ENCODE peak calls at places on chromosome 15, in eight cellular contexts. X is naive thymus-derived CD4-positive, alpha-beta T cell; A is T-cell; J is stimulated activated naive CD8-positive, alpha-beta T cell treated with anti-CD3 and anti-CD28 coated beads, Interleukin-15, amount 100 ng/mL, for 72 hours; U is thoracic aorta; O is activated naive CD8-positive, alpha-beta T cell treated with anti-CD3 and anti-CD28 coated beads, Interleukin-2, amount 50 U/mL, for 24 hours; E is effector memory CD8-positive, alpha-beta T cell; M is heart right ventricle. T is an unnamed sample.
A peak's percentile ranks its signal among the peaks of the same experiment; 100 is the strongest.

GRCh38 chr15:72116680-72117447 is 1.1 kb downstream of the MYO9A start:
- ATAC-seq in X (no peak), A (peak; percentile 1), J (peak; percentile 15), U (no peak), O (peak; percentile 1), E (peak; percentile 0), M (peak; percentile 18), T (no peak)

GRCh38 chr15:92091155-92091734 is 237.7 kb downstream of the SLCO3A1 start:
- ATAC-seq in X (no peak), A (no peak), J (no peak), U (no peak), O (no peak), E (no peak), M (peak; percentile 59), T (no peak)

GRCh38 chr15:72382146-72382545 is 6.3 kb upstream of the HEXA start:
- ATAC-seq in X (no peak), A (no peak), J (no peak), U (no peak), O (no peak), E (no peak), M (no peak), T (no peak)

GRCh38 chr15:91627473-91628309 is 225.8 kb upstream of the SLCO3A1 start:
- ATAC-seq in X (no peak), A (no peak), J (no peak), U (no peak), O (no peak), E (no peak), M (peak; percentile 95), T (peak; percentile 85)

GRCh38 chr15:88491158-88491557 is 23.6 kb downstream of the MRPS11 start:
- ATAC-seq in X (no peak), A (no peak), J (no peak), U (no peak), O (no peak), E (no peak), M (no peak), T (no peak)

GRCh38 chr15:72939855-72940631 is 112.2 kb upstream of the NEO1 start:
- ATAC-seq in X (no peak), A (no peak), J (no peak), U (no peak), O (no peak), E (no peak), M (no peak), T (no peak)

GRCh38 chr15:39454189-39454986 is 126.5 kb upstream of the THBS1 start:
- ATAC-seq in X (no peak), A (no peak), J (no peak), U (no peak), O (no peak), E (no peak), M (peak; percentile 70), T (peak; percentile 57)

GRCh38 chr15:58260911-58261267 is 122.7 kb downstream of the AQP9 start:
- ATAC-seq in X (no peak), A (no peak), J (no peak), U (no peak), O (no peak), E (no peak), M (peak; percentile 87), T (no peak)

GRCh38 chr15:68289621-68290352 is 12.2 kb downstream of the FEM1B start:
- ATAC-seq in X (no peak), A (no peak), J (no peak), U (no peak), O (no peak), E (no peak), M (peak; percentile 73), T (no peak)

GRCh38 chr15:93250212-93250611 is 161.2 kb upstream of the RGMA start:
- ATAC-seq in X (peak; percentile 65), A (no peak), J (no peak), U (no peak), O (no peak), E (no peak), M (no peak), T (no peak)

GRCh38 chr15:89419370-89419984 is 76.9 kb downstream of the RHCG start:
- ATAC-seq in X (peak; percentile 33), A (no peak), J (no peak), U (no peak), O (no peak), E (no peak), M (peak; percentile 66), T (no peak)

GRCh38 chr15:57384024-57384423 is 7.7 kb downstream of the CGNL1 start:
- ATAC-seq in X (no peak), A (no peak), J (no peak), U (no peak), O (no peak), E (no peak), M (peak; percentile 79), T (peak; percentile 47)

GRCh38 chr15:80942746-80943565 is 46.7 kb downstream of the MESD start:
- ATAC-seq in X (no peak), A (no peak), J (no peak), U (no peak), O (no peak), E (no peak), M (peak; percentile 84), T (peak; percentile 57)

GRCh38 chr15:47717036-47717611 is at the start of gene SEMA6D:
- ATAC-seq in X (peak; percentile 26), A (no peak), J (no peak), U (peak; percentile 5), O (no peak), E (no peak), M (peak; percentile 81), T (peak; percentile 78)

GRCh38 chr15:49096090-49096750 is 50.0 kb upstream of the SECISBP2L start:
- ATAC-seq in X (no peak), A (no peak), J (no peak), U (no peak), O (no peak), E (no peak), M (peak; percentile 37), T (no peak)

GRCh38 chr15:81178365-81178764 is 18.3 kb upstream of the IL16 start:
- ATAC-seq in X (no peak), A (no peak), J (no peak), U (no peak), O (no peak), E (no peak), M (no peak), T (no peak)

GRCh38 chr15:101225658-101226057 is 26.2 kb downstream of the CHSY1 start:
- ATAC-seq in X (no peak), A (no peak), J (no peak), U (no peak), O (no peak), E (no peak), M (no peak), T (no peak)

GRCh38 chr15:68718468-68718867 is 102.2 kb downstream of the ANP32A start:
- ATAC-seq in X (no peak), A (no peak), J (no peak), U (no peak), O (no peak), E (no peak), M (no peak), T (no peak)

GRCh38 chr15:69290346-69291164 is 8.2 kb upstream of the PAQR5 start:
- ATAC-seq in X (no peak), A (no peak), J (no peak), U (no peak), O (no peak), E (no peak), M (peak; percentile 95), T (peak; percentile 75)

GRCh38 chr15:55257933-55258332 is 31.7 kb downstream of the RAB27A start:
- ATAC-seq in X (peak; percentile 31), A (no peak), J (peak; percentile 53), U (no peak), O (peak; percentile 33), E (peak; percentile 65), M (no peak), T (no peak)

GRCh38 chr15:40098489-40099261 is 10.0 kb downstream of the BMF start:
- ATAC-seq in X (peak; percentile 90), A (peak; percentile 97), J (peak; percentile 99), U (peak; percentile 64), O (peak; percentile 96), E (peak; percentile 96), M (peak; percentile 87), T (peak; percentile 82)

GRCh38 chr15:78663703-78664102 is 22.7 kb upstream of the CHRNB4 start:
- ATAC-seq in X (no peak), A (no peak), J (no peak), U (no peak), O (no peak), E (no peak), M (no peak), T (no peak)

GRCh38 chr15:78280289-78281072 is 16.1 kb downstream of the DNAJA4 start:
- ATAC-seq in X (no peak), A (no peak), J (no peak), U (no peak), O (peak; percentile 46), E (no peak), M (no peak), T (no peak)

GRCh38 chr15:77632760-77633133 is at the start of gene LINGO1:
- ATAC-seq in X (no peak), A (no peak), J (peak; percentile 11), U (no peak), O (no peak), E (no peak), M (no peak), T (no peak)

GRCh38 chr15:96736384-96736783 is 405.9 kb downstream of the NR2F2 start:
- ATAC-seq in X (no peak), A (no peak), J (no peak), U (no peak), O (no peak), E (no peak), M (no peak), T (no peak)

T was measured in gastroesophageal sphincter.